ENCODE peak calls at places on chromosomes 2 and 18, in six cellular contexts. Z is SK-N-SH, N is pancreas, O is AG09309, U is stomach, X is endodermal cell. B is an unnamed sample.

GRCh38 chr2:69138793-69139510 is 126.0 kb downstream of the ANTXR1 start:
- DNase-seq in Z (no peak), N (no peak), O (peak), U (no peak), X (no peak), B (no peak)

GRCh38 chr2:111145951-111146350 is 25.2 kb downstream of the BCL2L11 start:
- DNase-seq in Z (no peak), N (no peak), O (no peak), U (no peak), X (no peak), B (no peak)

GRCh38 chr2:136135924-136136906 is 18.3 kb upstream of the CXCR4 start:
- DNase-seq in Z (no peak), N (no peak), O (no peak), U (peak), X (no peak), B (no peak)

GRCh38 chr2:85275984-85276540 is 51.7 kb downstream of the TGOLN2 start:
- DNase-seq in Z (no peak), N (no peak), O (no peak), U (no peak), X (no peak), B (no peak)

GRCh38 chr2:15059870-15060617 is 427.5 kb downstream of the LRATD1 start:
- DNase-seq in Z (no peak), N (no peak), O (no peak), U (no peak), X (no peak), B (no peak)

GRCh38 chr2:205566556-205567061 is 115.7 kb upstream of the NRP2 start:
- DNase-seq in Z (no peak), N (no peak), O (no peak), U (no peak), X (no peak), B (no peak)

GRCh38 chr2:13745324-13745723 is 887.2 kb upstream of the LRATD1 start:
- DNase-seq in Z (no peak), N (no peak), O (no peak), U (peak), X (peak), B (no peak)

GRCh38 chr2:237279012-237279768 is 134.8 kb downstream of the COL6A3 start:
- DNase-seq in Z (peak), N (no peak), O (no peak), U (no peak), X (no peak), B (no peak)

GRCh38 chr2:44315945-44316344 is 40.7 kb downstream of the SLC3A1 start:
- DNase-seq in Z (no peak), N (no peak), O (no peak), U (no peak), X (no peak), B (no peak)

GRCh38 chr2:34480366-34480765 is 881.3 kb upstream of the FAM98A start:
- DNase-seq in Z (no peak), N (no peak), O (no peak), U (no peak), X (no peak), B (no peak)

GRCh38 chr2:130834923-130835765 is 1.6 kb upstream of the ARHGEF4 start:
- DNase-seq in Z (no peak), N (peak), O (no peak), U (no peak), X (peak), B (no peak)

GRCh38 chr18:25724121-25724520 is 366.3 kb downstream of the SS18 start:
- DNase-seq in Z (no peak), N (no peak), O (no peak), U (no peak), X (no peak), B (no peak)

GRCh38 chr2:241774419-241775222 is 2.0 kb upstream of the GAL3ST2 start:
- DNase-seq in Z (peak), N (no peak), O (peak), U (peak), X (peak), B (peak)

GRCh38 chr18:2083691-2084090 is 487.6 kb downstream of the METTL4 start:
- DNase-seq in Z (no peak), N (no peak), O (no peak), U (no peak), X (peak), B (peak)

GRCh38 chr2:119062652-119063051 is 95.9 kb downstream of the C1QL2 start:
- DNase-seq in Z (no peak), N (no peak), O (no peak), U (no peak), X (no peak), B (no peak)

GRCh38 chr2:120344991-120345975 is 653 bp upstream of the INHBB start:
- DNase-seq in Z (peak), N (no peak), O (no peak), U (no peak), X (peak), B (peak)

GRCh38 chr18:32469190-32469611 is 1.5 kb downstream of the GAREM1 start:
- DNase-seq in Z (peak), N (peak), O (no peak), U (peak), X (peak), B (peak)

GRCh38 chr2:29336334-29336733 is 221.1 kb downstream of the CLIP4 start:
- DNase-seq in Z (no peak), N (no peak), O (no peak), U (no peak), X (no peak), B (no peak)

GRCh38 chr2:73642338-73643018 is at the start of gene NAT8:
- DNase-seq in Z (no peak), N (no peak), O (no peak), U (no peak), X (no peak), B (no peak)

GRCh38 chr2:47174731-47175361 is 19.7 kb upstream of the STPG4 start:
- DNase-seq in Z (peak), N (no peak), O (no peak), U (peak), X (peak), B (no peak)

GRCh38 chr18:68766433-68766832 is 31.4 kb upstream of the CCDC102B start:
- DNase-seq in Z (no peak), N (no peak), O (no peak), U (no peak), X (no peak), B (no peak)

GRCh38 chr2:214465386-214466146 is 54.7 kb downstream of the VWC2L start:
- DNase-seq in Z (no peak), N (no peak), O (no peak), U (no peak), X (no peak), B (no peak)

GRCh38 chr18:25875574-25875973 is 214.8 kb downstream of the SS18 start:
- DNase-seq in Z (no peak), N (peak), O (no peak), U (no peak), X (no peak), B (no peak)

GRCh38 chr2:241118727-241119505 is 16.8 kb upstream of the MTERF4 start:
- DNase-seq in Z (no peak), N (no peak), O (no peak), U (no peak), X (no peak), B (no peak)

GRCh38 chr2:169716229-169716886 is 17.3 kb upstream of the KLHL23 start:
- DNase-seq in Z (peak), N (no peak), O (peak), U (peak), X (peak), B (no peak)

GRCh38 chr2:47488870-47489584 is 86.1 kb downstream of the MSH2 start:
- DNase-seq in Z (no peak), N (no peak), O (peak), U (no peak), X (no peak), B (no peak)

GRCh38 chr2:42957109-42958035 is 165.0 kb upstream of the HAAO start:
- DNase-seq in Z (no peak), N (no peak), O (no peak), U (no peak), X (no peak), B (no peak)

GRCh38 chr2:128594953-128595677 is 276.4 kb upstream of the HS6ST1 start:
- DNase-seq in Z (no peak), N (no peak), O (no peak), U (peak), X (no peak), B (no peak)

GRCh38 chr18:7388752-7389151 is 157.9 kb downstream of the LRRC30 start:
- DNase-seq in Z (peak), N (no peak), O (no peak), U (no peak), X (no peak), B (no peak)

GRCh38 chr18:11521853-11522252 is 87.5 kb upstream of the SLC35G4 start:
- DNase-seq in Z (no peak), N (no peak), O (no peak), U (no peak), X (no peak), B (no peak)

GRCh38 chr2:110773470-110773921 is 41.1 kb downstream of the ACOXL start:
- DNase-seq in Z (no peak), N (peak), O (no peak), U (peak), X (no peak), B (no peak)

GRCh38 chr2:162586311-162586710 is 242.4 kb downstream of the GCA start:
- DNase-seq in Z (no peak), N (no peak), O (no peak), U (no peak), X (no peak), B (no peak)

DNA sequence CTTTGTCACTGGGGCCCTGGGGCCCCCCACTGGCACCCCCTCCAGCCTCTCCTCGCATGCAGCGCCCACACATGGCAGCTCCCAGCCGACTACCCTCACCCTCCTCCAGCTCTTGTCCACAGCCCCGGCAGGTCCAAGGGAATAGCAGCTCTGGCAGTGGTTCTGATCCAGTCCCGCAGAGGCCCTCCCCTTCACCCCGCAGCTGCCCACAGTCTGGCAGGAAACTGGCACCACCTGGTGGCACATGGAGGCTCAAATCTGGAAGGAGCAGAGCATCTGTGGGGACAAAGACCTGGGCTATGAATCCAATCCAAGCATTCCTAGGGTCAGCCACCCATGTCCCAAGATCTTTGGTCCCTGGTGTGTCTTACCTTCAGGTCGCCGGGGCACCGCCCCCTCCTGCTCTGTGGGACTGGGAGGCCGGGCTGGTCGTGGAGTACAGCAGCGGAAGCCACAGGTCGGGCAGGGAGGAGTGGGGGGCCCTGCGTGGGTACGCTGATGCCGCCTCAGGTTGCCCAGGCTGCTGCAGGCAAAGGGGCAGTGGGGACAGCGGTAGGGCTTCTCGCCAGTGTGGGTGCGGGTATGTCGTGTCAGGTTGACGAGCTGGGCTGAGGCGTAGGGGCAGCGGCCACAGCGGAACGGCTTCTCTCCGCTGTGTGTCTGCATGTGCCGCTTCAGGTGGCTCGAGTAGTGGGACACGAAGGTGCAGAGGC is 2.3 kb downstream of the ZNF513 start:
- DNase-seq in Z (peak), N (peak), O (no peak), U (no peak), X (peak), B (no peak)
- TF ChIP-seq CTCF in Z (peak), N (no peak), O (peak), U (no peak), X (peak), B (no peak)

DNA sequence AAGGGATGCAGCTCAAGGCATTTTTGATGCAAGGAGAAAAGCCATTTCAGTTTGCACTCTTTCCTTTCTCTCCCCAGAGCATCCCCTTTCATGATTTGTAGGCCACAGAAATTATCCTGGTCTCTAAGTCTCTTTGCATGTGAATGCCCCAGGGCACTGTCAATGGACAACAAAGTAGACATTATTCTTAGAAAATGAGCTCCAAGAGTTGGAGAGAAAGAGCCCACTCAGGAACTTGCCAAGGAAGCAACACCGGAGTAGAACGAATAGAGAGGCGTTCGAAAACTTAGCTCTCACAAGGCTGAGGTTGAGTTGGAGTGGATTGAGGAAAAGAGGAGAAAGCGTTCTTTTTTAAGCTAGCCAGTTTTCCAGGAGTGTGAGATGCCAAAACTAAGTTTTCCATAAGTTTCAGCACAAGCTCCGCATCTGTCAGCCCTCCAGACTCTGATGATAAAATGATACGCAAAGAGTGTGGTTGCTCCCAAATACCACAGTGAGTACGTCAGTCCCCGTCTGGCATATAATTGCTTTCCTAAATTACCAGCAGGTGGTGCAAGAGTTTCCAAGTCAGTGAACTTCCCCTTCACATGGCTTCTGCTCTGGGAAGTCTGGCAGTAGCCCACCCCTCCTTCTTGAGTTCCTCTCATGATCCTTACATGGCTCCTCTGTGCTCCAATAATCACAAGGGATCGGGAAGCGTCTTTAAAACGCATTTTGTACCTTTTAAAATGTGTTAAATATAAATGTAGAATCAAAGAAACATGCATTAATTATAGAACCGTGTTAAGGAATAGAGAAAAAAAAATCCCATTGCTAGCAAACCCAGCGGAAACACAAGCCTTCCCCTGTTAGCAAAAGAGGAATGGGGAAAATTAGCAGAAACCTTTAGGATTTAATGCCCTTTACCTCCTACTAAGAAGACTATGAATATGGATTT is 1060.6 kb upstream of the FANCL start:
- DNase-seq in Z (peak), N (no peak), O (peak), U (peak), X (peak), B (peak)
- TF ChIP-seq CTCF in Z (peak), N (peak), O (peak), U (peak), X (peak), B (peak)

GRCh38 chr18:5237723-5238370 is 40.8 kb upstream of the AKAIN1 start:
- DNase-seq in Z (peak), N (peak), O (peak), U (peak), X (peak), B (peak)
- TF ChIP-seq CTCF in Z (no peak), N (peak), O (peak), U (no peak), X (peak), B (no peak)

GRCh38 chr2:174350018-174350417 is 15.3 kb downstream of the SP9 start:
- DNase-seq in Z (no peak), N (no peak), O (no peak), U (no peak), X (no peak), B (no peak)
- TF ChIP-seq CTCF in Z (peak), N (no peak), O (peak), U (no peak), X (peak), B (peak)

DNA sequence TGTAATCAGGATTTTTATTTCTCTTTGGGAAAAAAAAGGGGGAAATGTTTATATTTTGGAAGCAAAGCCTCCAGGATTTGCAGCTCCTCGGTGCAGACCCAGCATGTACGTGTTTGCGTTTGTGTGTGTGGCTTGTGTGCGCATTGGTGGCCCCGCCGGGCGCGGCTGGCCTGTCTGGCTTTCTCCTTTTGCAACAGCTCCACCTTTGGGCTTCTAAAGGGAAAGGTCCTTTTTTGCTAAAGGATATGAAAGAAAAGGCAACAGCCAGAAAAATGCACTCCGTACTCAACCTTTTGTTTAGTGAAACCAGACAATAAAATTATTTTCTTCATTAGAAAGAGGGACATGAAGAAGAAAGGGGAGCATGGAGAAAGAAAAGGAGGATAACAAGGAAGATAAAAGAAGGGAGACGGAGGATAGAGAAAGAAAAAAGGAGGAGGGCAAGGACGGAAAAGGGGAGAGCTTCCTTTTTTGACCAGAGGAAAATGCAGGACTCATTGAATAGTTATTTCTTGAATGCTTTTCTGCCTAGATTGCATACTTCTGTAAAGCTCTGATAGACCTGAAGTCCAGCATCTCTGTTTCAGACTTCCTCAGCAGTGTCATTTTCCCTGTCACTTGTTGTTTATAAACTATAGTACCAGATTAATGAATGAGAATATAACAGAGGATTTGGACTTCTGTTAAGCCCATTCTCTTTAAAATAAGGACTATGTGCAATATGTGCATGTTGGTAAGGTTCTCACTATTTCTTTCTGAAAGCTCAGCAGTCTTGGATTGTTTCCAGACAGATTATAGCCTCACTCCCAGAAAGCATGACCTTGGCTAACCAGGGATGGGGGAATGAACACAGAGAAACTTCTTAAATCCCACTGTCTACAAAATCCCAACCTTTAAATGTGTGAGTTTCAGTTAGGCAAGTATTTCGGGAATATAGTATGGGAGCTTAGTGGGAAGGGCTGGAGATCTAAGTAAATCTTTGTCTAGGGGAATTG is 563.1 kb upstream of the PIK3C3 start:
- DNase-seq in Z (peak), N (peak), O (no peak), U (peak), X (peak), B (peak)
- TF ChIP-seq CTCF in Z (peak), N (no peak), O (peak), U (peak), X (peak), B (peak)

DNA sequence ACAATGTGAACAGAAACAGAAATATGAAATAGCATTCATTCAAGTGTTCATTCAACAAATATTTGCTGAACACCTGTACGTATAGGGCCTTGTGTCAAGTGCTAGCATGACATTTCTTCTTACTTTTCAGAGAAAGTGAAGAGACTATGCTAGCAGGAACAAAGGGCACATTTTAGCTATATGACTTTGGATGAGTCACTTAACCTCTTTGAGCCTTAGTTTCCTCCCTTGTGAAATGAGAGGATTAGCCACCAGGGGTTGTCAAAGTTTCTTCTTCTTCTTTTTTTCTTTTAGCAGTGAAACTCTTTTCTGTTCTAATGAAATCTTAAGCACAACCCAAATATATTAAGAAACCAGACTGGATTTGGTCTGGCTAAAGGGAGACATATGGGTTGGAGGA is 53.1 kb downstream of the FIGN start:
- DNase-seq in Z (no peak), N (no peak), O (no peak), U (no peak), X (no peak), B (no peak)
- TF ChIP-seq CTCF in Z (peak), N (no peak), O (peak), U (no peak), X (peak), B (no peak)

DNA sequence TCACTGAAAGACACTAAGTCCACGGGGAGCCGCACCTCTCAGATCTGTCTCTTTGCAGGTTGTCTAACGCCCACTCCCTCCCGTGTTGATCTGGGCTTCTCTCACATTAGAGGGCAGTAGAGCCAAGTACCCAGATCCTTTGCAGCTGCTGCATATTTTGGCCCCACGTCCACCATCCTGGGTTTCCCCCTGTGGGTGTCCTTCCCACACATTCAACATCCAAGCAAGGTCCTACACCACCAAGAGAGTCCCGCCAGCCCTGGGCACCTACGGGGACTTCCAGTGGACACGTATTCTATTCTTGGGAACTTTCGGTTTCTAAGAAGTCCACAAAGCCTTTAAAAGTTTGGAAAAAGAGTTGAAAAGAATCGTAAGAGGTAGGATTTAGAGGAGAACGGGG is 116.6 kb downstream of the ATL2 start:
- DNase-seq in Z (no peak), N (no peak), O (no peak), U (no peak), X (no peak), B (no peak)
- TF ChIP-seq CTCF in Z (no peak), N (no peak), O (no peak), U (no peak), X (peak), B (no peak)

GRCh38 chr2:189702071-189702470 is 27.6 kb downstream of the ANKAR start:
- DNase-seq in Z (no peak), N (no peak), O (no peak), U (no peak), X (no peak), B (no peak)
- TF ChIP-seq CTCF in Z (peak), N (no peak), O (peak), U (no peak), X (peak), B (peak)

GRCh38 chr2:46091004-46091403 is 206.2 kb upstream of the EPAS1 start:
- DNase-seq in Z (peak), N (no peak), O (no peak), U (no peak), X (peak), B (no peak)
- TF ChIP-seq CTCF in Z (no peak), N (no peak), O (no peak), U (no peak), X (peak), B (no peak)

B was measured in endothelial cell.